ENCODE peak calls at places on chromosomes 13 and 19, in eight cellular contexts. One of them, this sample, is unnamed.
A peak's percentile ranks its signal among the peaks of the same experiment; 100 is the strongest.

GRCh38 chr19:40685563-40685962 is 4.9 kb downstream of the NUMBL start:
- DNase-seq in activated gamma-delta T cell treated with Interleukin-2 at 50 U/mL for 16 hours: no peak
- DNase-seq in NCI-H748 treated with DMSO at 0.1 percent for 48 hours: no peak
- DNase-seq in sigmoid colon: no peak
- DNase-seq in effector memory CD4-positive, alpha-beta T cell: no peak
- DNase-seq in heart left ventricle: no peak
- DNase-seq in NCI-H146: no peak
- DNase-seq in fibroblast of the aortic adventitia: peak; percentile 25
- DNase-seq in this sample: no peak

GRCh38 chr19:23762884-23763711 is 4.4 kb upstream of the ZNF681 start:
- DNase-seq in activated gamma-delta T cell treated with Interleukin-2 at 50 U/mL for 16 hours: peak; percentile 10
- DNase-seq in NCI-H748 treated with DMSO at 0.1 percent for 48 hours: peak; percentile 73
- DNase-seq in sigmoid colon: peak; percentile 83
- DNase-seq in effector memory CD4-positive, alpha-beta T cell: peak; percentile 82
- DNase-seq in heart left ventricle: peak; percentile 89
- DNase-seq in NCI-H146: peak; percentile 93
- DNase-seq in fibroblast of the aortic adventitia: peak; percentile 4
- DNase-seq in this sample: peak; percentile 75

GRCh38 chr13:67137044-67137735 is 92.9 kb downstream of the PCDH9 start:
- DNase-seq in activated gamma-delta T cell treated with Interleukin-2 at 50 U/mL for 16 hours: no peak
- DNase-seq in NCI-H748 treated with DMSO at 0.1 percent for 48 hours: no peak
- DNase-seq in sigmoid colon: no peak
- DNase-seq in effector memory CD4-positive, alpha-beta T cell: no peak
- DNase-seq in heart left ventricle: no peak
- DNase-seq in NCI-H146: no peak
- DNase-seq in fibroblast of the aortic adventitia: peak; percentile 59
- DNase-seq in this sample: no peak

GRCh38 chr13:102707465-102707864 is 12.6 kb upstream of the METTL21C start:
- DNase-seq in activated gamma-delta T cell treated with Interleukin-2 at 50 U/mL for 16 hours: no peak
- DNase-seq in NCI-H748 treated with DMSO at 0.1 percent for 48 hours: peak; percentile 17
- DNase-seq in sigmoid colon: no peak
- DNase-seq in effector memory CD4-positive, alpha-beta T cell: no peak
- DNase-seq in heart left ventricle: no peak
- DNase-seq in NCI-H146: no peak
- DNase-seq in fibroblast of the aortic adventitia: peak; percentile 98
- DNase-seq in this sample: no peak

GRCh38 chr13:28357247-28357825 is 137.6 kb downstream of the FLT1 start:
- DNase-seq in activated gamma-delta T cell treated with Interleukin-2 at 50 U/mL for 16 hours: no peak
- DNase-seq in NCI-H748 treated with DMSO at 0.1 percent for 48 hours: no peak
- DNase-seq in sigmoid colon: no peak
- DNase-seq in effector memory CD4-positive, alpha-beta T cell: no peak
- DNase-seq in heart left ventricle: no peak
- DNase-seq in NCI-H146: no peak
- DNase-seq in fibroblast of the aortic adventitia: no peak
- DNase-seq in this sample: no peak

GRCh38 chr19:20926796-20927195 is 3.7 kb downstream of the ZNF85 start:
- DNase-seq in activated gamma-delta T cell treated with Interleukin-2 at 50 U/mL for 16 hours: no peak
- DNase-seq in NCI-H748 treated with DMSO at 0.1 percent for 48 hours: no peak
- DNase-seq in sigmoid colon: no peak
- DNase-seq in effector memory CD4-positive, alpha-beta T cell: no peak
- DNase-seq in heart left ventricle: no peak
- DNase-seq in NCI-H146: no peak
- DNase-seq in fibroblast of the aortic adventitia: no peak
- DNase-seq in this sample: no peak

GRCh38 chr19:50030937-50031336 is 5.1 kb downstream of the ZNF473 start:
- DNase-seq in activated gamma-delta T cell treated with Interleukin-2 at 50 U/mL for 16 hours: no peak
- DNase-seq in NCI-H748 treated with DMSO at 0.1 percent for 48 hours: no peak
- DNase-seq in sigmoid colon: no peak
- DNase-seq in effector memory CD4-positive, alpha-beta T cell: no peak
- DNase-seq in heart left ventricle: no peak
- DNase-seq in NCI-H146: no peak
- DNase-seq in fibroblast of the aortic adventitia: no peak
- DNase-seq in this sample: no peak

GRCh38 chr19:1264801-1265610 is 4.1 kb upstream of the CIRBP start:
- DNase-seq in activated gamma-delta T cell treated with Interleukin-2 at 50 U/mL for 16 hours: no peak
- DNase-seq in NCI-H748 treated with DMSO at 0.1 percent for 48 hours: no peak
- DNase-seq in sigmoid colon: peak; percentile 93
- DNase-seq in effector memory CD4-positive, alpha-beta T cell: no peak
- DNase-seq in heart left ventricle: peak; percentile 82
- DNase-seq in NCI-H146: no peak
- DNase-seq in fibroblast of the aortic adventitia: peak; percentile 84
- DNase-seq in this sample: peak; percentile 86

GRCh38 chr19:43555185-43555770 is 20.0 kb downstream of the XRCC1 start:
- DNase-seq in activated gamma-delta T cell treated with Interleukin-2 at 50 U/mL for 16 hours: peak; percentile 88
- DNase-seq in NCI-H748 treated with DMSO at 0.1 percent for 48 hours: peak; percentile 64
- DNase-seq in sigmoid colon: peak; percentile 75
- DNase-seq in effector memory CD4-positive, alpha-beta T cell: peak; percentile 64
- DNase-seq in heart left ventricle: peak; percentile 53
- DNase-seq in NCI-H146: peak; percentile 63
- DNase-seq in fibroblast of the aortic adventitia: peak; percentile 71
- DNase-seq in this sample: peak; percentile 58

GRCh38 chr13:20940083-20940482 is 37.5 kb upstream of the XPO4 start:
- DNase-seq in activated gamma-delta T cell treated with Interleukin-2 at 50 U/mL for 16 hours: no peak
- DNase-seq in NCI-H748 treated with DMSO at 0.1 percent for 48 hours: no peak
- DNase-seq in sigmoid colon: no peak
- DNase-seq in effector memory CD4-positive, alpha-beta T cell: no peak
- DNase-seq in heart left ventricle: no peak
- DNase-seq in NCI-H146: no peak
- DNase-seq in fibroblast of the aortic adventitia: peak; percentile 80
- DNase-seq in this sample: no peak